ENCODE peak calls at places on chromosomes 6 and 20, in seven cellular contexts. T is HCT116, V is Peyer's patch, N is fibroblast of lung, M is WERI-Rb-1, U is osteoblast, D is uterus. O is an unnamed sample. For H3K9me3, the result is how much of the 10 kb centered on the place peaks cover.

GRCh38 chr6:116011520-116011919 is 49.2 kb downstream of the FRK start:
- DNase-seq in T (peak), V (no peak), N (no peak), M (no peak), U (no peak), D (no peak), O (no peak)

GRCh38 chr6:139308284-139308916 is 16.6 kb upstream of the TXLNB start:
- DNase-seq in T (no peak), V (no peak), N (no peak), M (no peak), U (no peak), D (no peak), O (no peak)

GRCh38 chr6:36721369-36722140 is 23.9 kb downstream of the RAB44 start:
- DNase-seq in T (no peak), V (no peak), N (no peak), M (no peak), U (peak), D (no peak), O (no peak)

GRCh38 chr20:33359399-33360261 is 41.7 kb downstream of the CDK5RAP1 start:
- DNase-seq in T (no peak), V (no peak), N (no peak), M (no peak), U (no peak), D (no peak), O (no peak)

GRCh38 chr6:80527552-80528052 is 421.1 kb downstream of the BCKDHB start:
- DNase-seq in T (no peak), V (no peak), N (no peak), M (no peak), U (no peak), D (no peak), O (no peak)

GRCh38 chr6:135182993-135183531 is 2.0 kb downstream of the MYB start:
- DNase-seq in T (no peak), V (peak), N (no peak), M (peak), U (peak), D (no peak), O (peak)

GRCh38 chr6:9502991-9503761 is 911.7 kb downstream of the TFAP2A start:
- DNase-seq in T (no peak), V (no peak), N (no peak), M (no peak), U (no peak), D (no peak), O (no peak)

GRCh38 chr6:158645064-158646022 is 800 bp upstream of the DYNLT1 start:
- DNase-seq in T (no peak), V (peak), N (no peak), M (no peak), U (no peak), D (no peak), O (no peak)

GRCh38 chr6:27839303-27840081 is 72.7 kb downstream of the OR2B2 start:
- DNase-seq in T (no peak), V (no peak), N (peak), M (no peak), U (peak), D (peak), O (no peak)

GRCh38 chr20:62925420-62926228 is 681 bp downstream of the DIDO1 start:
- DNase-seq in T (no peak), V (peak), N (peak), M (peak), U (peak), D (no peak), O (no peak)

GRCh38 chr20:57022306-57022705 is 244.1 kb downstream of the BMP7 start:
- DNase-seq in T (peak), V (no peak), N (no peak), M (no peak), U (no peak), D (no peak), O (no peak)

GRCh38 chr20:1700990-1701389 is 43.4 kb upstream of the SIRPG start:
- DNase-seq in T (no peak), V (no peak), N (peak), M (no peak), U (no peak), D (no peak), O (no peak)

GRCh38 chr20:46951405-46951804 is 56.8 kb downstream of the EYA2 start:
- DNase-seq in T (no peak), V (no peak), N (no peak), M (no peak), U (peak), D (no peak), O (no peak)

GRCh38 chr20:16569218-16570153 is 3.8 kb downstream of the KIF16B start:
- DNase-seq in T (no peak), V (no peak), N (no peak), M (no peak), U (no peak), D (no peak), O (no peak)

GRCh38 chr20:57013221-57013620 is 253.2 kb downstream of the BMP7 start:
- DNase-seq in T (no peak), V (no peak), N (no peak), M (no peak), U (no peak), D (no peak), O (no peak)

GRCh38 chr20:39259808-39260207 is 297.7 kb downstream of the DHX35 start:
- DNase-seq in T (no peak), V (no peak), N (no peak), M (no peak), U (no peak), D (no peak), O (no peak)

GRCh38 chr20:58478141-58478805 is 36.9 kb downstream of the APCDD1L start:
- DNase-seq in T (no peak), V (no peak), N (no peak), M (no peak), U (no peak), D (no peak), O (no peak)

GRCh38 chr6:130513770-130514169 is 148.0 kb downstream of the TMEM200A start:
- DNase-seq in T (no peak), V (peak), N (peak), M (no peak), U (peak), D (no peak), O (peak)

GRCh38 chr20:24100370-24101011 is 111.9 kb upstream of the GGTLC1 start:
- DNase-seq in T (peak), V (peak), N (peak), M (peak), U (no peak), D (peak), O (peak)

GRCh38 chr20:33291830-33292355 is 8.9 kb downstream of the BPIFB1 start:
- DNase-seq in T (peak), V (peak), N (peak), M (peak), U (peak), D (no peak), O (peak)

GRCh38 chr6:53112871-53113270 is 35.8 kb downstream of the GCM1 start:
- DNase-seq in T (no peak), V (no peak), N (no peak), M (peak), U (no peak), D (no peak), O (no peak)

GRCh38 chr6:169250660-169251059 is 3.0 kb downstream of the THBS2 start:
- DNase-seq in T (peak), V (no peak), N (peak), M (no peak), U (peak), D (peak), O (no peak)

GRCh38 chr6:159066479-159066878 is 21.7 kb upstream of the TAGAP start:
- DNase-seq in T (no peak), V (no peak), N (no peak), M (no peak), U (no peak), D (peak), O (no peak)

DNA sequence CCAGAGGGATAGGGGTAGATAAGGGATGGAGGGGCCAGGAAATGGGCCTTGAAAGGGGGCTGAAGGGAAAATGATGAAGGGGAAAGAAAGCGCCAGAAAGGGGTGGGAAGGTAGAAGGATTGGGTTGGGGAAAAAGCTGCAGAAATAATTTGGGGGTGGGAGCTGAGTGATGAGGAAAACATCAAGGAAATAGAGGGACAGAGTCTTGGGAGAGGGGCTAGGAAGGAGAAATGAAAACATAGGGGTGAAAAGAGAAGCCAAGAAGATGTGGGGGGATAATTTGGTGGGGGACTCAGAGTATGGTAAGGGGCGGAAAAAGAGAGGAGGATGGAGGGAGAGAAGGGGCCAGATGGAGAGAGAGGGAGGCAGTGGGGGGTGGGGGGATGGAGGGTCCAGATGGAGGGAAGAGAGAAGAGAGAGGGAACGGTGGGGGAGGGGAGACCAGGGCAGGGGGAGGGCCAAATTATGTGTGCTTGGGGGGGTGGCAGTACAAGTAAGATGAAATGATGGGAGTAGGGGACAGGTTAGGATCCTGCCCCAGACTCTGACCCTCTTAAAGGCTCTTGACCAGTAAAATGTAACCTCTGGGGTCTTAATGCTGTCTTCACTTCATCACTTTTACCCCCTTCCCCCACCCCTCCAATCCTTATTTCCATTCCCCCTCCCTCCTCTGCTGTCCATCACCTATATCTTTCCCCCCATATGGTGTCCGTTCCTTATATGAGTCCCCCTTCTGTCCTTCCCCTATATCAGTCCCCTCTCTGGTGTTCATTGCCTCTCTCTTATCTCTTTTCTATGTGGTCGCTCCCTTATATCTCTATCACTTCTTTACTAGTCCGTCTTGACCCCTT is 853 bp downstream of the SYNGAP1 start:
- DNase-seq in T (no peak), V (no peak), N (no peak), M (peak), U (peak), D (no peak), O (no peak)
- H3K4me3 ChIP-seq in T (no peak), V (no peak), N (peak), M (peak), U (peak), D (peak), O (no peak)

GRCh38 chr20:49906615-49907154 is 8.6 kb downstream of the SPATA2 start:
- DNase-seq in T (no peak), V (no peak), N (no peak), M (no peak), U (no peak), D (no peak), O (no peak)

GRCh38 chr20:49906101-49906604 is 9.2 kb downstream of the SPATA2 start:
- DNase-seq in T (no peak), V (no peak), N (no peak), M (no peak), U (no peak), D (no peak), O (no peak)

GRCh38 chr20:49907405-49908257 is 7.7 kb downstream of the SPATA2 start:
- DNase-seq in T (no peak), V (no peak), N (no peak), M (no peak), U (no peak), D (no peak), O (no peak)

GRCh38 chr20:49909499-49910339 is 5.6 kb downstream of the SPATA2 start:
- DNase-seq in T (no peak), V (no peak), N (no peak), M (peak), U (no peak), D (no peak), O (no peak)

GRCh38 chr20:49908258-49908565 is 7.1 kb downstream of the SPATA2 start:
- DNase-seq in T (no peak), V (no peak), N (no peak), M (no peak), U (no peak), D (no peak), O (no peak)
- H3K27ac ChIP-seq in T (no peak), V (no peak), N (no peak), M (no peak), U (no peak), D (no peak), O (no peak)

GRCh38 chr20:7993238-7993637 is 26.3 kb downstream of the TMX4 start:
- DNase-seq in T (no peak), V (no peak), N (no peak), M (no peak), U (no peak), D (no peak), O (no peak)

GRCh38 chr20:7996898-7997297 is 22.7 kb downstream of the TMX4 start:
- DNase-seq in T (no peak), V (no peak), N (no peak), M (no peak), U (no peak), D (no peak), O (no peak)

GRCh38 chr20:7993703-7994102 is 25.9 kb downstream of the TMX4 start:
- DNase-seq in T (no peak), V (no peak), N (no peak), M (no peak), U (no peak), D (no peak), O (no peak)

GRCh38 chr20:7989379-7989778 is 30.2 kb downstream of the TMX4 start:
- DNase-seq in T (no peak), V (no peak), N (peak), M (no peak), U (no peak), D (no peak), O (no peak)

DNA sequence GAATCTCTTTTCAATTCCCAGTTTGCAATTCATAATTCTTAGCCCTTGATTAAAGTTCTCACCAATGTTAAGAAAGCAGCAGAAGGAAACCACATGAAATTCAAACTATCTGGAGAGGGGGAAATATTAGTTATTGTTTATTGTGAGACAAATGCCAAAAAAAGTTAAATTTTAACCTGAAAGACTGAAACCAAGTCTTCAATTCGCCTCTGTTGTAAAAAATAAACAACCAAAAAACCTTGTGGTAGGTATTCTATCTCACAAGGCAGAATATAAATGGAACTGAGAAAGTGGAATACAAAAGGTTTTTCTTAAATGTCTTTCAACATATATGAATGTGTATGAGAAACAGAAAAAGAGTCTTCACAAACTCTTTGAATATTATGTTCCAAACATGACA is 24.8 kb downstream of the TMX4 start:
- DNase-seq in T (no peak), V (no peak), N (no peak), M (no peak), U (no peak), D (no peak), O (no peak)
- H3K9me3 ChIP-seq in T (under half), V (under half), N (under half), M (under half), U (under half), D (under half), O (under half)

GRCh38 chr6:34664270-34664971 is 32.1 kb downstream of the ILRUN start:
- DNase-seq in T (no peak), V (no peak), N (peak), M (no peak), U (no peak), D (no peak), O (no peak)
- H3K4me3 ChIP-seq in T (no peak), V (no peak), N (no peak), M (no peak), U (peak), D (no peak), O (no peak)

DNA sequence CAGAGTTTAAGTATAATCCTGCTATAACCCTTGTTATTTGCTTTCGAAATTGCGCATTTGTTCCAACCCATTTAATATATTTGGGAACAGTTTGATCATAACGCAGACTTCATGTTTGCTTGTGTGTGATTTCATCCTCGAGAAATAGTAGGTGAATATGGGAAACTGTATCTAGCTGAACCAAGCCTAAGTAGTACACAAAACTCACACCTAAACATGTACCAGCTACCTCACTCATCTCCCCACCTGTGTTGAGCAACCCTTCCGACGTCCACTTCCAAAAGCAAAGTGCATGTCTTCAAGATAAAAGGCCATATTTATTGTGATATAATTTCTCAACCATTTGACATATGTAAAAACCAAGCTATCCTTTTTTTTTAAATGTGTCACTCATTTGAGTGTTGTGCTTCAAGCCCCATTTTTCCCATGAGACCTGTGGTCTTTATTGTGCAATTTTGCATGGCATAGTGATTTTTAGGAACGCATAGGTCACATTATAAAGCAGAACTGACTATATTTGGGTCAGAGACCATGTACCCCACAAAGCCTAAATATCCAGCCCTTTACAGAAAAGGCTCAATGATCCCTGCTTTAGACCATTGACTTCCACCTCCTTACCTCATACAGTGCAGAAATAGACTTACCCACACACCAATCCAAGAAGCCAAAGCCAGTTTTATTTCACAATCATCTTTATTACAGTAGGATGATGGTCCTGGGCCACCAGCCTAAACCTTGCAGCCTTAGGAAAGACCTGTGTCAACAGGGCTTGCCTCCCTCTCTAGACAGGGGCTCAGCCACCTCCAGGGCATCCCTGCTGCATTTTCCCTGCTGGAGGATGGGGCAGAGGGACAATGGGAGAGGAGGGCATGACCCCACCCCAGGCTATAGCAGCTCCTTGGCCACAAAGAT is 7.1 kb downstream of the CCND3 start:
- DNase-seq in T (no peak), V (no peak), N (no peak), M (peak), U (no peak), D (no peak), O (no peak)
- H3K27ac ChIP-seq in T (no peak), V (no peak), N (no peak), M (peak), U (no peak), D (no peak), O (peak)

O was measured in naive thymus-derived CD4-positive, alpha-beta T cell.